ENCODE peak calls at places on chromosomes 6 and 20, in nine cellular contexts. C is tibial nerve, M is body of pancreas, F is uterus, P is breast epithelium, U is heart left ventricle, V is endothelial cell of umbilical vein, J is Peyer's patch, I is prostate gland. X is an unnamed sample. For H3K27me3, the result is how much of the 10 kb centered on the place peaks cover.

GRCh38 chr20:31972481-31973386 is 4.8 kb downstream of the XKR7 start:
- DNase-seq in C (no peak), M (no peak), F (no peak), P (no peak), U (no peak), V (no peak), J (no peak), I (no peak), X (no peak)

GRCh38 chr6:116476021-116476678 is 15.0 kb downstream of the CALHM6 start:
- DNase-seq in C (no peak), M (no peak), F (no peak), P (no peak), U (no peak), V (no peak), J (peak), I (no peak), X (no peak)

GRCh38 chr20:18267815-18268214 is 20.5 kb upstream of the ZNF133 start:
- DNase-seq in C (no peak), M (no peak), F (no peak), P (no peak), U (no peak), V (peak), J (no peak), I (no peak), X (no peak)

GRCh38 chr6:108635505-108636226 is 74.9 kb downstream of the FOXO3 start:
- DNase-seq in C (no peak), M (no peak), F (no peak), P (no peak), U (no peak), V (no peak), J (no peak), I (no peak), X (no peak)

GRCh38 chr6:130322673-130323268 is 43.0 kb upstream of the TMEM200A start:
- DNase-seq in C (peak), M (peak), F (peak), P (no peak), U (no peak), V (peak), J (peak), I (peak), X (no peak)

GRCh38 chr6:111818539-111819226 is 54.6 kb downstream of the FYN start:
- DNase-seq in C (no peak), M (no peak), F (no peak), P (no peak), U (no peak), V (no peak), J (no peak), I (no peak), X (no peak)

GRCh38 chr20:61499859-61500258 is 247.8 kb downstream of the CDH4 start:
- DNase-seq in C (no peak), M (no peak), F (no peak), P (no peak), U (no peak), V (no peak), J (no peak), I (no peak), X (no peak)

GRCh38 chr6:145898376-145898775 is 65.8 kb downstream of the SHPRH start:
- DNase-seq in C (no peak), M (no peak), F (no peak), P (no peak), U (no peak), V (no peak), J (no peak), I (no peak), X (no peak)

GRCh38 chr20:32982617-32983458 is 21.4 kb downstream of the SUN5 start:
- DNase-seq in C (no peak), M (peak), F (no peak), P (no peak), U (peak), V (no peak), J (no peak), I (peak), X (no peak)

GRCh38 chr20:55880361-55880760 is 125.0 kb downstream of the CBLN4 start:
- DNase-seq in C (no peak), M (no peak), F (no peak), P (no peak), U (no peak), V (no peak), J (no peak), I (no peak), X (no peak)

GRCh38 chr6:148934534-148934933 is 187.7 kb downstream of the UST start:
- DNase-seq in C (peak), M (peak), F (peak), P (no peak), U (peak), V (no peak), J (no peak), I (no peak), X (no peak)

GRCh38 chr6:162371133-162371532 is 356.4 kb downstream of the PRKN start:
- DNase-seq in C (no peak), M (no peak), F (no peak), P (no peak), U (no peak), V (no peak), J (no peak), I (no peak), X (no peak)

GRCh38 chr6:158376650-158377081 is 64.4 kb downstream of the TULP4 start:
- DNase-seq in C (no peak), M (no peak), F (no peak), P (no peak), U (no peak), V (no peak), J (no peak), I (no peak), X (no peak)

GRCh38 chr20:13333793-13334192 is 112.7 kb downstream of the ISM1 start:
- DNase-seq in C (no peak), M (no peak), F (no peak), P (no peak), U (no peak), V (peak), J (no peak), I (no peak), X (no peak)

GRCh38 chr6:89173634-89174033 is 27.8 kb downstream of the PM20D2 start:
- DNase-seq in C (no peak), M (no peak), F (no peak), P (no peak), U (no peak), V (no peak), J (no peak), I (no peak), X (no peak)

GRCh38 chr20:20017852-20018245 is 687 bp downstream of the NAA20 start:
- DNase-seq in C (no peak), M (no peak), F (no peak), P (no peak), U (no peak), V (peak), J (no peak), I (no peak), X (no peak)

GRCh38 chr6:163390770-163391169 is 23.7 kb upstream of the QKI start:
- DNase-seq in C (no peak), M (no peak), F (no peak), P (no peak), U (no peak), V (no peak), J (no peak), I (no peak), X (no peak)

GRCh38 chr6:111523484-111524166 is 40.6 kb upstream of the REV3L start:
- DNase-seq in C (no peak), M (no peak), F (no peak), P (no peak), U (no peak), V (no peak), J (no peak), I (no peak), X (no peak)

GRCh38 chr20:9068896-9069663 is at the start of gene PLCB4:
- DNase-seq in C (no peak), M (peak), F (peak), P (peak), U (peak), V (peak), J (no peak), I (peak), X (no peak)

GRCh38 chr6:37369321-37370196 is 15.8 kb downstream of the RNF8 start:
- DNase-seq in C (no peak), M (no peak), F (no peak), P (no peak), U (no peak), V (peak), J (no peak), I (no peak), X (no peak)

GRCh38 chr6:98657764-98658163 is 176.6 kb upstream of the POU3F2 start:
- DNase-seq in C (peak), M (no peak), F (no peak), P (no peak), U (no peak), V (peak), J (no peak), I (no peak), X (no peak)

GRCh38 chr6:136487746-136488145 is 62.5 kb downstream of the MAP7 start:
- DNase-seq in C (no peak), M (no peak), F (no peak), P (no peak), U (no peak), V (no peak), J (no peak), I (no peak), X (no peak)

GRCh38 chr6:118772886-118773285 is 121.1 kb upstream of the ASF1A start:
- DNase-seq in C (no peak), M (no peak), F (no peak), P (no peak), U (no peak), V (no peak), J (no peak), I (no peak), X (no peak)

GRCh38 chr6:21804941-21805610 is 211.5 kb downstream of the SOX4 start:
- DNase-seq in C (no peak), M (no peak), F (no peak), P (no peak), U (no peak), V (no peak), J (no peak), I (no peak), X (no peak)

GRCh38 chr6:128738112-128738511 is 144.8 kb upstream of the LAMA2 start:
- DNase-seq in C (no peak), M (no peak), F (no peak), P (no peak), U (no peak), V (no peak), J (no peak), I (no peak), X (no peak)

GRCh38 chr6:152356659-152357058 is 280.5 kb downstream of the SYNE1 start:
- DNase-seq in C (no peak), M (no peak), F (no peak), P (no peak), U (no peak), V (peak), J (no peak), I (no peak), X (no peak)

GRCh38 chr6:126086560-126086959 is 100.2 kb downstream of the TRMT11 start:
- DNase-seq in C (no peak), M (no peak), F (no peak), P (no peak), U (no peak), V (peak), J (no peak), I (no peak), X (no peak)

GRCh38 chr20:32963176-32963575 is 41.1 kb downstream of the SUN5 start:
- DNase-seq in C (no peak), M (no peak), F (no peak), P (no peak), U (no peak), V (no peak), J (no peak), I (no peak), X (no peak)

GRCh38 chr6:63807056-63807455 is 171.5 kb downstream of the PHF3 start:
- DNase-seq in C (no peak), M (no peak), F (no peak), P (no peak), U (no peak), V (no peak), J (no peak), I (no peak), X (no peak)

GRCh38 chr6:118387921-118388701 is 160.0 kb upstream of the PLN start:
- DNase-seq in C (no peak), M (no peak), F (no peak), P (no peak), U (no peak), V (peak), J (no peak), I (no peak), X (no peak)

GRCh38 chr6:169363590-169363989 is 109.9 kb upstream of the THBS2 start:
- DNase-seq in C (no peak), M (no peak), F (no peak), P (no peak), U (no peak), V (no peak), J (no peak), I (no peak), X (no peak)

GRCh38 chr6:31007694-31008093 is 2.6 kb upstream of the MUC22 start:
- DNase-seq in C (no peak), M (no peak), F (no peak), P (no peak), U (no peak), V (peak), J (no peak), I (no peak), X (no peak)

GRCh38 chr6:37994238-37994637 is 174.7 kb downstream of the ZFAND3 start:
- DNase-seq in C (no peak), M (no peak), F (no peak), P (no peak), U (no peak), V (peak), J (no peak), I (no peak), X (no peak)

GRCh38 chr6:52574709-52575489 is 2.0 kb downstream of the TRAM2 start:
- DNase-seq in C (peak), M (peak), F (peak), P (no peak), U (peak), V (peak), J (peak), I (no peak), X (no peak)

GRCh38 chr6:3001146-3001772 is 1.6 kb downstream of the NQO2 start:
- DNase-seq in C (no peak), M (no peak), F (no peak), P (no peak), U (no peak), V (no peak), J (peak), I (no peak), X (no peak)
- H3K27ac ChIP-seq in C (peak), M (no peak), F (no peak), P (no peak), U (no peak), V (peak), J (peak), I (no peak), X (peak)

GRCh38 chr6:156418253-156418652 is 358.9 kb upstream of the ARID1B start:
- DNase-seq in C (no peak), M (no peak), F (no peak), P (no peak), U (no peak), V (peak), J (no peak), I (no peak), X (no peak)

GRCh38 chr6:156421933-156422332 is 355.2 kb upstream of the ARID1B start:
- DNase-seq in C (no peak), M (no peak), F (no peak), P (no peak), U (no peak), V (no peak), J (no peak), I (no peak), X (no peak)

GRCh38 chr6:156423075-156423474 is 354.1 kb upstream of the ARID1B start:
- DNase-seq in C (no peak), M (no peak), F (no peak), P (no peak), U (no peak), V (no peak), J (no peak), I (no peak), X (no peak)

GRCh38 chr6:156419594-156419993 is 357.6 kb upstream of the ARID1B start:
- DNase-seq in C (no peak), M (no peak), F (no peak), P (no peak), U (no peak), V (no peak), J (no peak), I (no peak), X (no peak)

DNA sequence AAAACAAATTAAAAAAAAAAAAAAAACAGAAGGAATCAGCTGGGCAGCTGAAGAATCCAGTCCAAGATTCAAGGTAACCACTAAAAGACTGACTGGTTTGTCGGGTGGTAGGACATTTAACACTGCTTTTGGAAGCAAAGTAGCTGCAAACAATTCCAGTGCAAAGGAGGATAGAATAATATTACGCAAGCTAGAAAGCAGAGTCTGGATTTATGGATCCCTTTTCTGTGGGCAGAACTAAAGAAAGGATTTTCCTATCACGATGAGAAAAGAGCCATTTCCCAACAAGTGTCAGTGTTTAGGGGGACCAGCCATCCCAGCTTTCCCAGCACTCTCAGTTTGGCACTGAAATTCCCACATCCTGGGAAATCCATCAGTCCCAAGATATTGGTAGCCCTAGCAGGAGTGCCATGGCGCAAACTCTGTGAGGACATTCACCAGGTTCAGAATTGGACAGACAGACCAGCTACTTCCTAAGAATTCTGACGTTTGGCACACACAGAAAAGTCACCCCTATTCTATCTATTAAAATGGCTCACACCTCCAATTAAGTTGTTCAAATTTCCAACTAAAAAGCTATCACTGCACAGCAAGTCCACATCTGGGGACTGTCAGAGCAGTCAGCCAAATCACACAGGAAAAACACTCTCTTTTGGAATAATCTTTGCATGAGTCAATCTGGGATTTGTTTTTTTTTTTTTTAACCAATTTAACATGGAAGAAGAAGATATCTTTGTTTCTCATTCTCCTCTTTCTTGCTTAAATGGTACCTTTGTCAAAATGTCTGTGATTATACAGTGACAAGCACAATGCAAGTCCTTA is 356.8 kb upstream of the ARID1B start:
- DNase-seq in C (no peak), M (no peak), F (no peak), P (no peak), U (no peak), V (no peak), J (no peak), I (no peak), X (no peak)
- TF ChIP-seq POLR2A in C (no peak), M (no peak), F (no peak), P (no peak), U (no peak), V (no peak), J (no peak), I (no peak), X (no peak)

GRCh38 chr20:21557246-21557982 is 43.5 kb upstream of the NKX2-2 start:
- DNase-seq in C (no peak), M (no peak), F (no peak), P (no peak), U (no peak), V (no peak), J (peak), I (no peak), X (no peak)

GRCh38 chr20:21556398-21556797 is 42.5 kb upstream of the NKX2-2 start:
- DNase-seq in C (no peak), M (no peak), F (no peak), P (no peak), U (no peak), V (no peak), J (no peak), I (no peak), X (no peak)

GRCh38 chr20:21562656-21563055 is 48.8 kb upstream of the NKX2-2 start:
- DNase-seq in C (no peak), M (no peak), F (no peak), P (no peak), U (no peak), V (no peak), J (no peak), I (no peak), X (no peak)

GRCh38 chr20:21555470-21556120 is 41.7 kb upstream of the NKX2-2 start:
- DNase-seq in C (no peak), M (no peak), F (no peak), P (no peak), U (no peak), V (no peak), J (no peak), I (no peak), X (no peak)

GRCh38 chr20:21559305-21559704 is 45.4 kb upstream of the NKX2-2 start:
- DNase-seq in C (no peak), M (no peak), F (no peak), P (no peak), U (no peak), V (no peak), J (no peak), I (no peak), X (no peak)
- H3K27me3 ChIP-seq in C (under half), M (under half), F (under half), P (under half), U (under half), V (under half), J (under half), I (under half), X (under half)

DNA sequence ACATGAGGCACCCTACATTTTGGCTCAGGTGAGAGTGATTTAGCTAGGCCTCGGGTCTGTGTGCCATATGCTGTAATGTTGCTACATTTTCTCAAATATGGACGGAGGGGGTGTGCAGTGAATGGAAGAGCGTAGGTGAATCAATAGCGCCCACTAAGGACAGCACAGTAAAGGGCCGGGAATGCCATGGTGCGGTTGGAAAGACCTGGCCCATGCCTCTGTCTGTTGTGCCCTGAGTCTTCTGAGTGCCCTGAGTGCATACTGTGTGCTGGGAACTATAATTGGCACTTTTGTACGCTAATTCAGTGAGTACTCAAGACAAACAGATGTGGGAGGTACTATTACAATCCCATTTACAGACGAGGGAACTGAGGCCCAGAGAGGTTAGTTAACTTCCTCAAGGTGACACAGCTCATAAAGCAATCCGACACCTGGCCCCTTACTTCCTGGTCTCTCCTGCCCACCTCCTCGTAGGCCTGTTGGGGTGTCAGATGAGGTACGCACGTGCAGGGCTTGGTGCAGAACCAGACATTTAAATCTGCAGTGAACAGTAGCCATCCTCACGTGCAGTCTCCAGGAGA is 17.3 kb downstream of the SLC22A1 start:
- DNase-seq in C (no peak), M (no peak), F (no peak), P (no peak), U (no peak), V (no peak), J (no peak), I (no peak), X (no peak)
- H3K27ac ChIP-seq in C (no peak), M (no peak), F (peak), P (no peak), U (no peak), V (no peak), J (no peak), I (peak), X (no peak)

GRCh38 chr6:137928286-137928685 is 61.2 kb downstream of the TNFAIP3 start:
- DNase-seq in C (no peak), M (peak), F (no peak), P (no peak), U (no peak), V (no peak), J (peak), I (no peak), X (no peak)
- TF ChIP-seq POLR2A in C (no peak), M (no peak), F (no peak), P (no peak), U (no peak), V (no peak), J (no peak), I (no peak), X (no peak)